ENCODE peak calls at places on chromosomes 3 and 15, in four cellular contexts. L is left ventricle myocardium inferior, C is hepatic stellate cell, F is GM13977. B is an unnamed sample.

GRCh38 chr15:63999177-63999576 is 47.1 kb downstream of the DAPK2 start:
- DNase-seq in F (no peak), C (no peak), L (no peak), B (no peak)

GRCh38 chr3:161066926-161067325 is 38.2 kb downstream of the B3GALNT1 start:
- DNase-seq in L (no peak), C (no peak), F (no peak), B (no peak)

GRCh38 chr3:192726386-192726785 is 955 bp downstream of the FGF12 start:
- DNase-seq in L (no peak), C (no peak), F (no peak), B (no peak)

GRCh38 chr3:128581566-128581965 is 69.1 kb downstream of the RPN1 start:
- DNase-seq in L (no peak), C (no peak), F (no peak), B (no peak)

GRCh38 chr15:63015618-63016017 is 26.9 kb upstream of the TPM1 start:
- DNase-seq in F (no peak), L (no peak), C (peak; percentile 50), B (no peak)

GRCh38 chr15:33086500-33087141 is 107.9 kb downstream of the FMN1 start:
- DNase-seq in L (no peak), F (peak; percentile 28), C (no peak), B (peak; percentile 13)

GRCh38 chr15:98923159-98923558 is 84.4 kb downstream of the PGPEP1L start:
- DNase-seq in L (no peak), C (no peak), F (no peak), B (no peak)

GRCh38 chr3:64988188-64988587 is 300.4 kb upstream of the ADAMTS9 start:
- DNase-seq in F (no peak), C (no peak), L (no peak), B (no peak)

GRCh38 chr15:89587955-89588354 is 12.7 kb downstream of the TICRR start:
- DNase-seq in C (peak; percentile 16), F (no peak), L (no peak), B (no peak)

GRCh38 chr3:118955914-118956556 is 78.6 kb downstream of the IGSF11 start:
- DNase-seq in C (no peak), L (no peak), F (no peak), B (no peak)

GRCh38 chr3:119240101-119240581 is 537 bp downstream of the B4GALT4 start:
- DNase-seq in C (peak; percentile 10), F (peak; percentile 28), L (no peak), B (peak; percentile 11)

GRCh38 chr3:132623646-132624045 is 26.6 kb downstream of the ACKR4 start:
- DNase-seq in L (no peak), F (no peak), C (no peak), B (no peak)

GRCh38 chr3:129571605-129572547 is 28.9 kb downstream of the H1-8 start:
- DNase-seq in C (no peak), L (no peak), F (no peak), B (no peak)

GRCh38 chr15:87609474-87609873 is 647.1 kb downstream of the NTRK3 start:
- DNase-seq in C (peak; percentile 74), L (no peak), F (no peak), B (no peak)

GRCh38 chr15:32867313-32867626 is 149.5 kb downstream of the GREM1 start:
- DNase-seq in C (peak; percentile 46), L (no peak), F (no peak), B (no peak)

GRCh38 chr3:123602325-123602724 is 17.5 kb upstream of the HACD2 start:
- DNase-seq in F (no peak), L (no peak), C (no peak), B (no peak)

GRCh38 chr3:64138046-64138445 is 87.2 kb downstream of the PRICKLE2 start:
- DNase-seq in C (peak; percentile 10), L (no peak), F (no peak), B (no peak)

GRCh38 chr3:136659253-136659652 is 92.9 kb downstream of the STAG1 start:
- DNase-seq in C (peak; percentile 29), F (no peak), L (no peak), B (no peak)

GRCh38 chr3:151925876-151926275 is 52.4 kb downstream of the SUCNR1 start:
- DNase-seq in C (peak; percentile 68), L (no peak), F (no peak), B (no peak)

GRCh38 chr3:106108925-106109324 is 240.1 kb upstream of the CBLB start:
- DNase-seq in C (no peak), L (no peak), F (no peak), B (no peak)